ENCODE peak calls at places on chromosomes 7 and 10, in six cellular contexts. W is activated naive CD4-positive, alpha-beta T cell treated with anti-CD3 and anti-CD28 coated beads, Interleukin-2, amount 50 U/mL, for 16 hours; V is stimulated activated CD4-positive, alpha-beta T cell treated with anti-CD3 and anti-CD28 coated beads, Interleukin-2, amount 100 ng/mL, for 48 hours; X is PC-9; T is SW480; B is NCI-H2171. F is an unnamed sample.
A peak's percentile ranks its signal among the peaks of the same experiment; 100 is the strongest.

GRCh38 chr7:31134246-31135188 is 82.4 kb downstream of the ADCYAP1R1 start:
- DNase-seq in W (peak; percentile 37), V (peak; percentile 44), X (peak; percentile 61), T (peak; percentile 79), B (peak; percentile 84), F (peak; percentile 91)

GRCh38 chr7:26664735-26665420 is 199.5 kb downstream of the SKAP2 start:
- DNase-seq in W (peak; percentile 13), V (no peak), X (peak; percentile 65), T (peak; percentile 68), B (no peak), F (no peak)

GRCh38 chr10:114694735-114695134 is 36.7 kb upstream of the ABLIM1 start:
- DNase-seq in W (peak; percentile 24), V (peak; percentile 36), X (no peak), T (no peak), B (no peak), F (no peak)

GRCh38 chr10:98446656-98447221 is at the start of gene HPS1:
- DNase-seq in W (peak; percentile 88), V (peak; percentile 80), X (peak; percentile 57), T (peak; percentile 52), B (peak; percentile 67), F (peak; percentile 13)

GRCh38 chr10:112115781-112116385 is 67.7 kb downstream of the GPAM start:
- DNase-seq in W (peak; percentile 25), V (peak; percentile 37), X (peak; percentile 24), T (peak; percentile 47), B (peak; percentile 5), F (peak; percentile 0)

GRCh38 chr7:57179776-57180415 is 47.7 kb upstream of the ZNF479 start:
- DNase-seq in W (no peak), V (no peak), X (no peak), T (no peak), B (no peak), F (no peak)

GRCh38 chr10:132942740-132943554 is 577 bp upstream of the CFAP46 start:
- DNase-seq in W (no peak), V (no peak), X (no peak), T (no peak), B (no peak), F (no peak)

GRCh38 chr7:98836811-98837631 is 32.8 kb downstream of the TMEM130 start:
- DNase-seq in W (no peak), V (peak; percentile 17), X (peak; percentile 67), T (peak; percentile 73), B (peak; percentile 77), F (peak; percentile 65)

GRCh38 chr7:48025630-48026029 is 3.3 kb downstream of the SUN3 start:
- DNase-seq in W (no peak), V (no peak), X (no peak), T (no peak), B (no peak), F (no peak)

GRCh38 chr7:84536256-84536870 is 341.8 kb upstream of the SEMA3A start:
- DNase-seq in W (no peak), V (no peak), X (no peak), T (no peak), B (no peak), F (no peak)

GRCh38 chr7:83701744-83702143 is 52.8 kb upstream of the SEMA3E start:
- DNase-seq in W (no peak), V (no peak), X (no peak), T (no peak), B (no peak), F (no peak)

GRCh38 chr7:151782598-151783448 is 94.1 kb downstream of the PRKAG2 start:
- DNase-seq in W (peak; percentile 74), V (peak; percentile 57), X (peak; percentile 81), T (peak; percentile 61), B (no peak), F (peak; percentile 28)

GRCh38 chr10:122301055-122301810 is 30.1 kb downstream of the BTBD16 start:
- DNase-seq in W (no peak), V (no peak), X (peak; percentile 22), T (peak; percentile 84), B (no peak), F (no peak)

GRCh38 chr10:111983970-111984525 is 199.5 kb downstream of the GPAM start:
- DNase-seq in W (no peak), V (no peak), X (no peak), T (no peak), B (no peak), F (no peak)

GRCh38 chr7:140607441-140607989 is 33.1 kb downstream of the DENND2A start:
- DNase-seq in W (no peak), V (no peak), X (no peak), T (no peak), B (no peak), F (no peak)

GRCh38 chr10:97517778-97518561 is 19.2 kb downstream of the UBTD1 start:
- DNase-seq in W (no peak), V (no peak), X (peak; percentile 65), T (peak; percentile 76), B (no peak), F (no peak)

GRCh38 chr7:19111474-19112143 is 5.8 kb downstream of the TWIST1 start:
- DNase-seq in W (no peak), V (no peak), X (no peak), T (no peak), B (no peak), F (no peak)

GRCh38 chr7:135333196-135333595 is 99.6 kb downstream of the STRA8 start:
- DNase-seq in W (no peak), V (no peak), X (no peak), T (no peak), B (no peak), F (no peak)

GRCh38 chr7:34365011-34365410 is 293.0 kb upstream of the NPSR1 start:
- DNase-seq in W (no peak), V (no peak), X (no peak), T (no peak), B (no peak), F (no peak)

GRCh38 chr10:96667401-96667800 is 52.9 kb downstream of the PIK3AP1 start:
- DNase-seq in W (no peak), V (no peak), X (no peak), T (no peak), B (no peak), F (no peak)

GRCh38 chr7:115066050-115066449 is 144.2 kb downstream of the MDFIC start:
- DNase-seq in W (no peak), V (no peak), X (no peak), T (no peak), B (no peak), F (no peak)

GRCh38 chr10:30637881-30638467 is 8.4 kb upstream of the LYZL2 start:
- DNase-seq in W (no peak), V (no peak), X (peak; percentile 46), T (peak; percentile 76), B (no peak), F (no peak)

GRCh38 chr10:86668297-86669165 is at the start of gene LDB3:
- DNase-seq in W (no peak), V (no peak), X (peak; percentile 73), T (no peak), B (peak; percentile 54), F (no peak)

GRCh38 chr10:120940299-120940900 is 89.2 kb downstream of the WDR11 start:
- DNase-seq in W (no peak), V (no peak), X (no peak), T (no peak), B (no peak), F (no peak)

GRCh38 chr10:74011762-74012161 is 13.8 kb downstream of the VCL start:
- DNase-seq in W (no peak), V (no peak), X (no peak), T (no peak), B (no peak), F (no peak)

GRCh38 chr10:76285012-76285411 is 853.6 kb downstream of the LRMDA start:
- DNase-seq in W (no peak), V (no peak), X (no peak), T (no peak), B (no peak), F (no peak)

GRCh38 chr10:132789659-132790148 is 3.8 kb upstream of the NKX6-2 start:
- DNase-seq in W (no peak), V (no peak), X (no peak), T (no peak), B (no peak), F (no peak)

GRCh38 chr10:22475857-22476600 is 130.7 kb downstream of the SPAG6 start:
- DNase-seq in W (peak; percentile 30), V (peak; percentile 20), X (no peak), T (no peak), B (no peak), F (no peak)

GRCh38 chr10:56319386-56319785 is 41.7 kb downstream of the ZWINT start:
- DNase-seq in W (no peak), V (no peak), X (no peak), T (peak; percentile 23), B (no peak), F (no peak)

GRCh38 chr10:17001961-17002749 is 127.5 kb downstream of the CUBN start:
- DNase-seq in W (no peak), V (peak; percentile 41), X (no peak), T (no peak), B (no peak), F (no peak)

GRCh38 chr10:3006093-3006492 is 61.3 kb upstream of the PFKP start:
- DNase-seq in W (no peak), V (no peak), X (no peak), T (no peak), B (no peak), F (no peak)

GRCh38 chr7:132739271-132739955 is 163.1 kb upstream of the PLXNA4 start:
- DNase-seq in W (no peak), V (no peak), X (no peak), T (peak; percentile 26), B (no peak), F (no peak)

GRCh38 chr7:123231060-123232000 is 31.6 kb upstream of the SLC13A1 start:
- DNase-seq in W (no peak), V (no peak), X (no peak), T (no peak), B (no peak), F (no peak)

GRCh38 chr10:4151466-4151865 is 366.5 kb upstream of the KLF6 start:
- DNase-seq in W (no peak), V (no peak), X (no peak), T (no peak), B (no peak), F (no peak)

GRCh38 chr7:96179863-96180262 is 142.0 kb downstream of the SLC25A13 start:
- DNase-seq in W (no peak), V (no peak), X (no peak), T (peak; percentile 9), B (no peak), F (no peak)

GRCh38 chr7:101754432-101755159 is 62.8 kb upstream of the CUX1 start:
- DNase-seq in W (no peak), V (no peak), X (no peak), T (peak; percentile 53), B (peak; percentile 8), F (peak; percentile 31)